ENCODE peak calls at places on chromosomes 1 and 21, in nine cellular contexts. P is stimulated activated CD4-positive, alpha-beta T cell treated with anti-CD3 and anti-CD28 coated beads, TNF-alpha, amount 100 ng/mL, for 24 hours; A is H7; E is Daoy; V is vagina; H is naive thymus-derived CD8-positive, alpha-beta T cell; T is NCI-H2081; L is NCI-H524; X is KBM-7. D is an unnamed sample.

GRCh38 chr1:165549908-165550480 is 6.2 kb downstream of the LRRC52 start:
- DNase-seq in P (no peak), A (no peak), E (no peak), V (no peak), H (no peak), T (no peak), L (peak), X (no peak), D (no peak)

GRCh38 chr1:230148194-230148581 is 81.2 kb downstream of the GALNT2 start:
- DNase-seq in P (no peak), A (no peak), E (no peak), V (no peak), H (no peak), T (no peak), L (no peak), X (no peak), D (no peak)

GRCh38 chr1:91553196-91553595 is 52.5 kb downstream of the CDC7 start:
- DNase-seq in P (no peak), A (no peak), E (no peak), V (no peak), H (no peak), T (no peak), L (no peak), X (no peak), D (no peak)

GRCh38 chr1:207868252-207868768 is 42.6 kb downstream of the CD34 start:
- DNase-seq in P (no peak), A (peak), E (no peak), V (no peak), H (peak), T (peak), L (peak), X (peak), D (peak)

GRCh38 chr21:32472890-32473765 is 60.6 kb downstream of the EVA1C start:
- DNase-seq in P (no peak), A (no peak), E (no peak), V (peak), H (no peak), T (no peak), L (no peak), X (no peak), D (no peak)

GRCh38 chr1:233121947-233122559 is 171.6 kb downstream of the NTPCR start:
- DNase-seq in P (no peak), A (no peak), E (no peak), V (no peak), H (no peak), T (no peak), L (no peak), X (no peak), D (no peak)

GRCh38 chr1:87117761-87118160 is 203.3 kb downstream of the HS2ST1 start:
- DNase-seq in P (no peak), A (no peak), E (no peak), V (no peak), H (no peak), T (no peak), L (no peak), X (no peak), D (no peak)

GRCh38 chr1:54407957-54408700 is 1.9 kb upstream of the SSBP3 start:
- DNase-seq in P (no peak), A (peak), E (peak), V (no peak), H (no peak), T (no peak), L (no peak), X (peak), D (peak)

GRCh38 chr1:161706483-161707347 is at the start of gene FCRLA:
- DNase-seq in P (no peak), A (no peak), E (peak), V (no peak), H (no peak), T (no peak), L (no peak), X (peak), D (peak)

GRCh38 chr1:87084247-87084836 is 169.9 kb downstream of the HS2ST1 start:
- DNase-seq in P (no peak), A (no peak), E (no peak), V (no peak), H (no peak), T (no peak), L (peak), X (peak), D (no peak)

GRCh38 chr21:37149411-37149810 is 76.4 kb downstream of the TTC3 start:
- DNase-seq in P (no peak), A (no peak), E (no peak), V (no peak), H (no peak), T (no peak), L (no peak), X (no peak), D (no peak)

GRCh38 chr1:178310685-178311105 is 186.1 kb downstream of the CLEC20A start:
- DNase-seq in P (no peak), A (peak), E (peak), V (no peak), H (no peak), T (peak), L (peak), X (peak), D (peak)

GRCh38 chr1:45995298-45995697 is 137.1 kb downstream of the PIK3R3 start:
- DNase-seq in P (no peak), A (no peak), E (no peak), V (no peak), H (no peak), T (no peak), L (no peak), X (no peak), D (no peak)

GRCh38 chr1:93001893-93002292 is 40.6 kb upstream of the DIPK1A start:
- DNase-seq in P (no peak), A (no peak), E (no peak), V (no peak), H (no peak), T (no peak), L (no peak), X (no peak), D (no peak)

GRCh38 chr1:55363261-55363660 is 148.1 kb upstream of the USP24 start:
- DNase-seq in P (no peak), A (no peak), E (peak), V (no peak), H (no peak), T (no peak), L (peak), X (no peak), D (no peak)

GRCh38 chr1:1777950-1778826 is at the start of gene NADK:
- DNase-seq in P (peak), A (peak), E (peak), V (peak), H (peak), T (peak), L (peak), X (no peak), D (peak)

GRCh38 chr1:223662943-223663342 is 2.6 kb downstream of the CAPN8 start:
- DNase-seq in P (no peak), A (no peak), E (no peak), V (no peak), H (no peak), T (no peak), L (no peak), X (peak), D (no peak)